ENCODE peak calls at places on chromosome 12, in five cellular contexts. One of them, this sample, is unnamed.

GRCh38 chr12:41532072-41532471 is 344.0 kb downstream of the PDZRN4 start:
- DNase-seq in coronary artery: no peak
- DNase-seq in PC-3: peak; percentile 37
- DNase-seq in sigmoid colon: no peak
- DNase-seq in heart right ventricle: no peak
- DNase-seq in this sample: no peak

GRCh38 chr12:106187155-106187789 is 48.5 kb upstream of the NUAK1 start:
- DNase-seq in coronary artery: no peak
- DNase-seq in PC-3: no peak
- DNase-seq in sigmoid colon: no peak
- DNase-seq in heart right ventricle: no peak
- DNase-seq in this sample: no peak

GRCh38 chr12:64522316-64522715 is 70.4 kb downstream of the TBK1 start:
- DNase-seq in coronary artery: no peak
- DNase-seq in PC-3: no peak
- DNase-seq in sigmoid colon: no peak
- DNase-seq in heart right ventricle: no peak
- DNase-seq in this sample: no peak

GRCh38 chr12:55861396-55861795 is 18.7 kb upstream of the MMP19 start:
- DNase-seq in coronary artery: no peak
- DNase-seq in PC-3: no peak
- DNase-seq in sigmoid colon: no peak
- DNase-seq in heart right ventricle: no peak
- DNase-seq in this sample: peak; percentile 19

GRCh38 chr12:110073049-110073831 is 24.9 kb upstream of the C12orf76 start:
- DNase-seq in coronary artery: no peak
- DNase-seq in PC-3: peak; percentile 25
- DNase-seq in sigmoid colon: peak; percentile 84
- DNase-seq in heart right ventricle: peak; percentile 10
- DNase-seq in this sample: no peak

GRCh38 chr12:122867701-122868461 is 28.0 kb downstream of the VPS37B start:
- DNase-seq in coronary artery: no peak
- DNase-seq in PC-3: peak; percentile 43
- DNase-seq in sigmoid colon: peak; percentile 65
- DNase-seq in heart right ventricle: peak; percentile 73
- DNase-seq in this sample: no peak

GRCh38 chr12:111322336-111323250 is 46.3 kb downstream of the PHETA1 start:
- DNase-seq in coronary artery: no peak
- DNase-seq in PC-3: no peak
- DNase-seq in sigmoid colon: peak; percentile 67
- DNase-seq in heart right ventricle: peak; percentile 25
- DNase-seq in this sample: no peak

GRCh38 chr12:47017901-47018479 is 61.4 kb upstream of the PCED1B start:
- DNase-seq in coronary artery: no peak
- DNase-seq in PC-3: peak; percentile 92
- DNase-seq in sigmoid colon: no peak
- DNase-seq in heart right ventricle: no peak
- DNase-seq in this sample: no peak

GRCh38 chr12:69732088-69732487 is 6.6 kb upstream of the RAB3IP start:
- DNase-seq in coronary artery: no peak
- DNase-seq in PC-3: peak; percentile 66
- DNase-seq in sigmoid colon: no peak
- DNase-seq in heart right ventricle: no peak
- DNase-seq in this sample: no peak

GRCh38 chr12:54051916-54052744 is 1.5 kb upstream of the HOXC4 start:
- DNase-seq in coronary artery: no peak
- DNase-seq in PC-3: peak; percentile 59
- DNase-seq in sigmoid colon: no peak
- DNase-seq in heart right ventricle: no peak
- DNase-seq in this sample: no peak

GRCh38 chr12:126369487-126370463 is 1304.5 kb downstream of the AACS start:
- DNase-seq in coronary artery: no peak
- DNase-seq in PC-3: peak; percentile 66
- DNase-seq in sigmoid colon: no peak
- DNase-seq in heart right ventricle: no peak
- DNase-seq in this sample: no peak

GRCh38 chr12:12265571-12266388 is 1.1 kb downstream of the LRP6 start:
- DNase-seq in coronary artery: no peak
- DNase-seq in PC-3: peak; percentile 44
- DNase-seq in sigmoid colon: no peak
- DNase-seq in heart right ventricle: no peak
- DNase-seq in this sample: peak; percentile 30

GRCh38 chr12:93025145-93026103 is 96.3 kb upstream of the EEA1 start:
- DNase-seq in coronary artery: no peak
- DNase-seq in PC-3: peak; percentile 72
- DNase-seq in sigmoid colon: no peak
- DNase-seq in heart right ventricle: peak; percentile 28
- DNase-seq in this sample: no peak

GRCh38 chr12:92556141-92556540 is 146.6 kb upstream of the PLEKHG7 start:
- DNase-seq in coronary artery: no peak
- DNase-seq in PC-3: no peak
- DNase-seq in sigmoid colon: no peak
- DNase-seq in heart right ventricle: no peak
- DNase-seq in this sample: no peak

GRCh38 chr12:62895351-62895750 is 39.6 kb downstream of the PPM1H start:
- DNase-seq in coronary artery: no peak
- DNase-seq in PC-3: no peak
- DNase-seq in sigmoid colon: no peak
- DNase-seq in heart right ventricle: no peak
- DNase-seq in this sample: no peak

GRCh38 chr12:98763656-98764055 is 118.6 kb downstream of the APAF1 start:
- DNase-seq in coronary artery: no peak
- DNase-seq in PC-3: no peak
- DNase-seq in sigmoid colon: no peak
- DNase-seq in heart right ventricle: no peak
- DNase-seq in this sample: no peak

GRCh38 chr12:116508145-116509121 is 50.7 kb upstream of the MAP1LC3B2 start:
- DNase-seq in coronary artery: no peak
- DNase-seq in PC-3: peak; percentile 26
- DNase-seq in sigmoid colon: peak; percentile 77
- DNase-seq in heart right ventricle: peak; percentile 22
- DNase-seq in this sample: peak; percentile 55

GRCh38 chr12:119115296-119115905 is 63.3 kb upstream of the HSPB8 start:
- DNase-seq in coronary artery: no peak
- DNase-seq in PC-3: peak; percentile 74
- DNase-seq in sigmoid colon: no peak
- DNase-seq in heart right ventricle: peak; percentile 51
- DNase-seq in this sample: no peak

GRCh38 chr12:117408161-117408791 is 46.9 kb upstream of the NOS1 start:
- DNase-seq in coronary artery: no peak
- DNase-seq in PC-3: peak; percentile 53
- DNase-seq in sigmoid colon: no peak
- DNase-seq in heart right ventricle: peak; percentile 31
- DNase-seq in this sample: no peak

GRCh38 chr12:76790564-76791552 is 26.9 kb downstream of the ZDHHC17 start:
- DNase-seq in coronary artery: no peak
- DNase-seq in PC-3: peak; percentile 57
- DNase-seq in sigmoid colon: no peak
- DNase-seq in heart right ventricle: no peak
- DNase-seq in this sample: no peak

GRCh38 chr12:67937822-67938221 is 51.4 kb upstream of the IFNG-AS1 start:
- DNase-seq in coronary artery: no peak
- DNase-seq in PC-3: no peak
- DNase-seq in sigmoid colon: no peak
- DNase-seq in heart right ventricle: no peak
- DNase-seq in this sample: no peak

GRCh38 chr12:106758349-106758951 is 16.0 kb upstream of the RIC8B start:
- DNase-seq in coronary artery: no peak
- DNase-seq in PC-3: no peak
- DNase-seq in sigmoid colon: no peak
- DNase-seq in heart right ventricle: no peak
- DNase-seq in this sample: no peak

GRCh38 chr12:63922446-63922845 is 77.9 kb downstream of the SRGAP1 start:
- DNase-seq in coronary artery: no peak
- DNase-seq in PC-3: no peak
- DNase-seq in sigmoid colon: no peak
- DNase-seq in heart right ventricle: no peak
- DNase-seq in this sample: no peak

GRCh38 chr12:28585146-28585545 is 394.9 kb downstream of the CCDC91 start:
- DNase-seq in coronary artery: no peak
- DNase-seq in PC-3: no peak
- DNase-seq in sigmoid colon: no peak
- DNase-seq in heart right ventricle: no peak
- DNase-seq in this sample: no peak

GRCh38 chr12:48903982-48904411 is 21.3 kb downstream of the FKBP11 start:
- DNase-seq in coronary artery: peak; percentile 76
- DNase-seq in PC-3: no peak
- DNase-seq in sigmoid colon: peak; percentile 84
- DNase-seq in heart right ventricle: peak; percentile 86
- DNase-seq in this sample: peak; percentile 90

GRCh38 chr12:6790496-6791150 is 1.3 kb downstream of the CD4 start:
- DNase-seq in coronary artery: no peak
- DNase-seq in PC-3: no peak
- DNase-seq in sigmoid colon: no peak
- DNase-seq in heart right ventricle: no peak
- DNase-seq in this sample: no peak
- H3K27ac ChIP-seq in coronary artery: no peak overlapping the region
- H3K27ac ChIP-seq in PC-3: no peak overlapping the region
- H3K27ac ChIP-seq in sigmoid colon: no peak overlapping the region
- H3K27ac ChIP-seq in heart right ventricle: no peak overlapping the region
- H3K27ac ChIP-seq in this sample: no peak overlapping the region

GRCh38 chr12:125245601-125246345 is 180.5 kb downstream of the AACS start:
- DNase-seq in coronary artery: no peak
- DNase-seq in PC-3: no peak
- DNase-seq in sigmoid colon: no peak
- DNase-seq in heart right ventricle: no peak
- DNase-seq in this sample: no peak

GRCh38 chr12:125249932-125250331 is 184.7 kb downstream of the AACS start:
- DNase-seq in coronary artery: no peak
- DNase-seq in PC-3: no peak
- DNase-seq in sigmoid colon: no peak
- DNase-seq in heart right ventricle: no peak
- DNase-seq in this sample: no peak

GRCh38 chr12:125246346-125246656 is 181.1 kb downstream of the AACS start:
- DNase-seq in coronary artery: no peak
- DNase-seq in PC-3: no peak
- DNase-seq in sigmoid colon: no peak
- DNase-seq in heart right ventricle: no peak
- DNase-seq in this sample: no peak

GRCh38 chr12:125247477-125247876 is 182.2 kb downstream of the AACS start:
- DNase-seq in coronary artery: no peak
- DNase-seq in PC-3: no peak
- DNase-seq in sigmoid colon: no peak
- DNase-seq in heart right ventricle: no peak
- DNase-seq in this sample: no peak

DNA sequence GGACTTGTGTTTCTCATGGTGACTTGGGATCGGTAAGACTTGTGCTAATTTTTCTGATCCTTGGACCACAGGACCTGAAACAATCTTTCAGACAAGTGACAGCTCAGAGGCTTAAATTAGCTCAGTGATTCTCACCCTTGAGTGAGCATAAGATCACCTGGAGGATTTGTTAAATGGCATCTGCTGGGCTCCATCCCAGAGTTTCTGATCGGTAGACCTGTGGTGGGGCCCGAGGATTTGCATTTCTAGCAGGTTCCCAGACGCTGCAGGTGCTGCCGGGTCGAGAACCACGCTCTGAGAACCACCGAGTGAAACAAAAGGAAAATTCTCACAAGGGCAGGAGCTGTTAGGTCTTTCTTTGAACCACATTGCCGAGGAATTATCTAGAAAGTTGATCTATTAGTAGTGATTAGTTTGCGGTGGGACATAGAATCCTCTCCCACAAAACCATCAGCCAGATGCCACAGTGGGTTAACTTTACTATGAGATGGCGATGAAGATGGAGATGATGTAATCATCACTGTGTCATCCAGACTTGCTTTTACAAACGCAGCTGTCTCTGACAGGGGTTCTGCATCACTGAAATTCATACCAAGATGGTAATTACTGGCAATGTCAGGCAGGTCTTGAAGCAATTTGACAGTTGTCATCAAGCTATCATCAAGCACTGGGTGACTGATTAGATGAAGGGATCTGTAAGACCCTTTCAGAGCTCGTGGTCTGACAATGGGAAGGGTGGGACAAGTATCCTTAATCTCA is 184.0 kb downstream of the AACS start:
- DNase-seq in coronary artery: no peak
- DNase-seq in PC-3: no peak
- DNase-seq in sigmoid colon: no peak
- DNase-seq in heart right ventricle: no peak
- DNase-seq in this sample: no peak
- H3K27ac ChIP-seq in coronary artery: no peak overlapping the region
- H3K27ac ChIP-seq in PC-3: no peak overlapping the region
- H3K27ac ChIP-seq in sigmoid colon: no peak overlapping the region
- H3K27ac ChIP-seq in heart right ventricle: no peak overlapping the region
- H3K27ac ChIP-seq in this sample: no peak overlapping the region

GRCh38 chr12:79690156-79690605 is 583 bp downstream of the PAWR start:
- DNase-seq in coronary artery: peak; percentile 77
- DNase-seq in PC-3: peak; percentile 40
- DNase-seq in sigmoid colon: no peak
- DNase-seq in heart right ventricle: peak; percentile 18
- DNase-seq in this sample: peak; percentile 58
- H3K27ac ChIP-seq in coronary artery: peak overlapping the region; percentile 89
- H3K27ac ChIP-seq in PC-3: peak overlapping the region; percentile 67
- H3K27ac ChIP-seq in sigmoid colon: peak overlapping the region; percentile 90
- H3K27ac ChIP-seq in heart right ventricle: no peak overlapping the region
- H3K27ac ChIP-seq in this sample: peak overlapping the region; percentile 96

DNA sequence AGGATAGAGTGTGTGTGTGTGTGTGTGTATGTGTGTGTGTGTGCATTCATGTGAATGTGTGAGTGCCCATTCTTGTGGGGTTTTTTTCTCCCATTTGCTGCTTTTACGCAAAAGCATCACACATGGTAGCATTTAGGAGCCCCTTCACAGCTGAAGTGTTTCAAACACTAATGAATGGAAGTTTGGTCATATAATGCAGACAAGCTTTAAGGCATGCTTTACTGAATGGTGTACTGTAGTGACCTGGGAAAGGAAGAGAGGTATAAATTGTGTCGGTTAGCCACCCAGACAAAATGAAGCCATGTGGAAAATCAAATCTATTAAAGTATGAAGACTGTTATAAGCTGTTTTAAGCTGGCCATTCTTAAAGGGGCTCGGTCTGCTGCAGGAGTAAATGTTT is 137.4 kb downstream of the HMGA2 start:
- DNase-seq in coronary artery: no peak
- DNase-seq in PC-3: no peak
- DNase-seq in sigmoid colon: no peak
- DNase-seq in heart right ventricle: no peak
- DNase-seq in this sample: no peak
- H3K27ac ChIP-seq in coronary artery: no peak overlapping the region
- H3K27ac ChIP-seq in PC-3: no peak overlapping the region
- H3K27ac ChIP-seq in sigmoid colon: no peak overlapping the region
- H3K27ac ChIP-seq in heart right ventricle: no peak overlapping the region
- H3K27ac ChIP-seq in this sample: no peak overlapping the region

GRCh38 chr12:96212456-96213375 is 18.5 kb downstream of the ELK3 start:
- DNase-seq in coronary artery: no peak
- DNase-seq in PC-3: no peak
- DNase-seq in sigmoid colon: no peak
- DNase-seq in heart right ventricle: no peak
- DNase-seq in this sample: no peak
- H3K27ac ChIP-seq in coronary artery: no peak overlapping the region
- H3K27ac ChIP-seq in PC-3: no peak overlapping the region
- H3K27ac ChIP-seq in sigmoid colon: peak overlapping the region; percentile 51
- H3K27ac ChIP-seq in heart right ventricle: no peak overlapping the region
- H3K27ac ChIP-seq in this sample: no peak overlapping the region

This sample was measured in aorta.